ENCODE peak calls at places on chromosomes 3 and 15, in ten cellular contexts. One of them, this sample, is unnamed.

GRCh38 chr3:184005981-184006507 is 11.6 kb downstream of the ABCC5 start:
- DNase-seq in activated CD4-positive, alpha-beta T cell treated with anti-CD3 and anti-CD28 coated beads, Interleukin-2, amount 50 U/mL, for 48 hours: peak; percentile 4
- DNase-seq in occipital lobe: no peak
- DNase-seq in ELF-1: peak; percentile 64
- DNase-seq in retinal pigment epithelial cell: peak; percentile 87
- DNase-seq in activated T-helper 1 cell treated with anti-CD3 and anti-CD28 coated beads, Interleukin-12 subunit alpha, Interleukin-12 subunit beta, Interleukin-2, Interleukin-4 antibody, amounts not matched to agents 30 ng/mL and 10 ng/mL and 1 ng/mL, durations not matched to agents 14 hours and 24 hours and 36 hours: no peak
- DNase-seq in aorta: peak; percentile 74
- DNase-seq in AG08396: peak; percentile 26
- DNase-seq in glutamatergic neuron: no peak
- DNase-seq in T-helper 1 cell: no peak
- DNase-seq in this sample: peak; percentile 51

GRCh38 chr3:186360779-186361178 is 1.3 kb downstream of the DGKG start:
- DNase-seq in retinal pigment epithelial cell: no peak
- DNase-seq in occipital lobe: no peak
- DNase-seq in AG08396: no peak
- DNase-seq in glutamatergic neuron: peak; percentile 73
- DNase-seq in ELF-1: peak; percentile 26
- DNase-seq in activated T-helper 1 cell treated with anti-CD3 and anti-CD28 coated beads, Interleukin-12 subunit alpha, Interleukin-12 subunit beta, Interleukin-2, Interleukin-4 antibody, amounts not matched to agents 30 ng/mL and 10 ng/mL and 1 ng/mL, durations not matched to agents 14 hours and 24 hours and 36 hours: no peak
- DNase-seq in activated CD4-positive, alpha-beta T cell treated with anti-CD3 and anti-CD28 coated beads, Interleukin-2, amount 50 U/mL, for 48 hours: no peak
- DNase-seq in aorta: peak; percentile 51
- DNase-seq in T-helper 1 cell: no peak
- DNase-seq in this sample: no peak

GRCh38 chr15:38603271-38603670 is 38.7 kb upstream of the RASGRP1 start:
- DNase-seq in glutamatergic neuron: no peak
- DNase-seq in aorta: no peak
- DNase-seq in occipital lobe: no peak
- DNase-seq in AG08396: no peak
- DNase-seq in ELF-1: peak; percentile 14
- DNase-seq in activated T-helper 1 cell treated with anti-CD3 and anti-CD28 coated beads, Interleukin-12 subunit alpha, Interleukin-12 subunit beta, Interleukin-2, Interleukin-4 antibody, amounts not matched to agents 30 ng/mL and 10 ng/mL and 1 ng/mL, durations not matched to agents 14 hours and 24 hours and 36 hours: no peak
- DNase-seq in T-helper 1 cell: no peak
- DNase-seq in retinal pigment epithelial cell: no peak
- DNase-seq in activated CD4-positive, alpha-beta T cell treated with anti-CD3 and anti-CD28 coated beads, Interleukin-2, amount 50 U/mL, for 48 hours: no peak
- DNase-seq in this sample: no peak

GRCh38 chr3:156674911-156675743 is 737 bp downstream of the TIPARP start:
- DNase-seq in retinal pigment epithelial cell: no peak
- DNase-seq in occipital lobe: peak; percentile 25
- DNase-seq in AG08396: peak; percentile 64
- DNase-seq in ELF-1: peak; percentile 64
- DNase-seq in T-helper 1 cell: peak; percentile 11
- DNase-seq in aorta: peak; percentile 85
- DNase-seq in activated CD4-positive, alpha-beta T cell treated with anti-CD3 and anti-CD28 coated beads, Interleukin-2, amount 50 U/mL, for 48 hours: peak; percentile 51
- DNase-seq in glutamatergic neuron: peak; percentile 72
- DNase-seq in activated T-helper 1 cell treated with anti-CD3 and anti-CD28 coated beads, Interleukin-12 subunit alpha, Interleukin-12 subunit beta, Interleukin-2, Interleukin-4 antibody, amounts not matched to agents 30 ng/mL and 10 ng/mL and 1 ng/mL, durations not matched to agents 14 hours and 24 hours and 36 hours: peak; percentile 47
- DNase-seq in this sample: peak; percentile 74

GRCh38 chr3:114093596-114093995 is 37.1 kb downstream of the QTRT2 start:
- DNase-seq in aorta: peak; percentile 55
- DNase-seq in ELF-1: no peak
- DNase-seq in retinal pigment epithelial cell: peak; percentile 29
- DNase-seq in AG08396: peak; percentile 74
- DNase-seq in glutamatergic neuron: no peak
- DNase-seq in activated T-helper 1 cell treated with anti-CD3 and anti-CD28 coated beads, Interleukin-12 subunit alpha, Interleukin-12 subunit beta, Interleukin-2, Interleukin-4 antibody, amounts not matched to agents 30 ng/mL and 10 ng/mL and 1 ng/mL, durations not matched to agents 14 hours and 24 hours and 36 hours: no peak
- DNase-seq in activated CD4-positive, alpha-beta T cell treated with anti-CD3 and anti-CD28 coated beads, Interleukin-2, amount 50 U/mL, for 48 hours: no peak
- DNase-seq in T-helper 1 cell: no peak
- DNase-seq in occipital lobe: no peak
- DNase-seq in this sample: peak; percentile 61

GRCh38 chr15:98951004-98951403 is 56.6 kb downstream of the PGPEP1L start:
- DNase-seq in aorta: no peak
- DNase-seq in retinal pigment epithelial cell: no peak
- DNase-seq in glutamatergic neuron: no peak
- DNase-seq in activated CD4-positive, alpha-beta T cell treated with anti-CD3 and anti-CD28 coated beads, Interleukin-2, amount 50 U/mL, for 48 hours: no peak
- DNase-seq in ELF-1: no peak
- DNase-seq in activated T-helper 1 cell treated with anti-CD3 and anti-CD28 coated beads, Interleukin-12 subunit alpha, Interleukin-12 subunit beta, Interleukin-2, Interleukin-4 antibody, amounts not matched to agents 30 ng/mL and 10 ng/mL and 1 ng/mL, durations not matched to agents 14 hours and 24 hours and 36 hours: no peak
- DNase-seq in AG08396: no peak
- DNase-seq in occipital lobe: no peak
- DNase-seq in T-helper 1 cell: no peak
- DNase-seq in this sample: no peak

GRCh38 chr3:64166584-64167155 is 58.6 kb downstream of the PRICKLE2 start:
- DNase-seq in T-helper 1 cell: no peak
- DNase-seq in activated CD4-positive, alpha-beta T cell treated with anti-CD3 and anti-CD28 coated beads, Interleukin-2, amount 50 U/mL, for 48 hours: no peak
- DNase-seq in AG08396: no peak
- DNase-seq in ELF-1: peak; percentile 86
- DNase-seq in glutamatergic neuron: no peak
- DNase-seq in aorta: no peak
- DNase-seq in occipital lobe: no peak
- DNase-seq in retinal pigment epithelial cell: no peak
- DNase-seq in activated T-helper 1 cell treated with anti-CD3 and anti-CD28 coated beads, Interleukin-12 subunit alpha, Interleukin-12 subunit beta, Interleukin-2, Interleukin-4 antibody, amounts not matched to agents 30 ng/mL and 10 ng/mL and 1 ng/mL, durations not matched to agents 14 hours and 24 hours and 36 hours: no peak
- DNase-seq in this sample: no peak

GRCh38 chr3:51622868-51623267 is 48.2 kb upstream of the TEX264 start:
- DNase-seq in ELF-1: no peak
- DNase-seq in AG08396: no peak
- DNase-seq in retinal pigment epithelial cell: no peak
- DNase-seq in glutamatergic neuron: no peak
- DNase-seq in aorta: no peak
- DNase-seq in activated T-helper 1 cell treated with anti-CD3 and anti-CD28 coated beads, Interleukin-12 subunit alpha, Interleukin-12 subunit beta, Interleukin-2, Interleukin-4 antibody, amounts not matched to agents 30 ng/mL and 10 ng/mL and 1 ng/mL, durations not matched to agents 14 hours and 24 hours and 36 hours: no peak
- DNase-seq in T-helper 1 cell: no peak
- DNase-seq in activated CD4-positive, alpha-beta T cell treated with anti-CD3 and anti-CD28 coated beads, Interleukin-2, amount 50 U/mL, for 48 hours: no peak
- DNase-seq in occipital lobe: peak; percentile 60
- DNase-seq in this sample: no peak

GRCh38 chr3:125310623-125311076 is 64.5 kb downstream of the ZNF148 start:
- DNase-seq in ELF-1: no peak
- DNase-seq in glutamatergic neuron: no peak
- DNase-seq in retinal pigment epithelial cell: no peak
- DNase-seq in occipital lobe: no peak
- DNase-seq in AG08396: no peak
- DNase-seq in activated CD4-positive, alpha-beta T cell treated with anti-CD3 and anti-CD28 coated beads, Interleukin-2, amount 50 U/mL, for 48 hours: peak; percentile 45
- DNase-seq in T-helper 1 cell: no peak
- DNase-seq in aorta: no peak
- DNase-seq in activated T-helper 1 cell treated with anti-CD3 and anti-CD28 coated beads, Interleukin-12 subunit alpha, Interleukin-12 subunit beta, Interleukin-2, Interleukin-4 antibody, amounts not matched to agents 30 ng/mL and 10 ng/mL and 1 ng/mL, durations not matched to agents 14 hours and 24 hours and 36 hours: peak; percentile 47
- DNase-seq in this sample: peak; percentile 73

GRCh38 chr3:129592362-129593150 is 13.9 kb downstream of the PLXND1 start:
- DNase-seq in ELF-1: peak; percentile 51
- DNase-seq in glutamatergic neuron: peak; percentile 64
- DNase-seq in retinal pigment epithelial cell: no peak
- DNase-seq in T-helper 1 cell: no peak
- DNase-seq in AG08396: no peak
- DNase-seq in activated CD4-positive, alpha-beta T cell treated with anti-CD3 and anti-CD28 coated beads, Interleukin-2, amount 50 U/mL, for 48 hours: no peak
- DNase-seq in aorta: peak; percentile 93
- DNase-seq in activated T-helper 1 cell treated with anti-CD3 and anti-CD28 coated beads, Interleukin-12 subunit alpha, Interleukin-12 subunit beta, Interleukin-2, Interleukin-4 antibody, amounts not matched to agents 30 ng/mL and 10 ng/mL and 1 ng/mL, durations not matched to agents 14 hours and 24 hours and 36 hours: no peak
- DNase-seq in occipital lobe: peak; percentile 25
- DNase-seq in this sample: no peak

GRCh38 chr3:120489421-120489820 is 38.6 kb upstream of the FSTL1 start:
- DNase-seq in AG08396: no peak
- DNase-seq in retinal pigment epithelial cell: no peak
- DNase-seq in aorta: no peak
- DNase-seq in glutamatergic neuron: no peak
- DNase-seq in activated T-helper 1 cell treated with anti-CD3 and anti-CD28 coated beads, Interleukin-12 subunit alpha, Interleukin-12 subunit beta, Interleukin-2, Interleukin-4 antibody, amounts not matched to agents 30 ng/mL and 10 ng/mL and 1 ng/mL, durations not matched to agents 14 hours and 24 hours and 36 hours: no peak
- DNase-seq in occipital lobe: no peak
- DNase-seq in activated CD4-positive, alpha-beta T cell treated with anti-CD3 and anti-CD28 coated beads, Interleukin-2, amount 50 U/mL, for 48 hours: no peak
- DNase-seq in T-helper 1 cell: no peak
- DNase-seq in ELF-1: no peak
- DNase-seq in this sample: no peak

GRCh38 chr15:66894363-66894762 is 171.0 kb upstream of the SMAD3 start:
- DNase-seq in ELF-1: no peak
- DNase-seq in AG08396: no peak
- DNase-seq in activated T-helper 1 cell treated with anti-CD3 and anti-CD28 coated beads, Interleukin-12 subunit alpha, Interleukin-12 subunit beta, Interleukin-2, Interleukin-4 antibody, amounts not matched to agents 30 ng/mL and 10 ng/mL and 1 ng/mL, durations not matched to agents 14 hours and 24 hours and 36 hours: no peak
- DNase-seq in occipital lobe: no peak
- DNase-seq in T-helper 1 cell: no peak
- DNase-seq in glutamatergic neuron: no peak
- DNase-seq in retinal pigment epithelial cell: no peak
- DNase-seq in activated CD4-positive, alpha-beta T cell treated with anti-CD3 and anti-CD28 coated beads, Interleukin-2, amount 50 U/mL, for 48 hours: no peak
- DNase-seq in aorta: no peak
- DNase-seq in this sample: no peak

GRCh38 chr3:100893590-100893989 is 99.6 kb downstream of the ABI3BP start:
- DNase-seq in AG08396: peak; percentile 34
- DNase-seq in glutamatergic neuron: peak; percentile 24
- DNase-seq in activated T-helper 1 cell treated with anti-CD3 and anti-CD28 coated beads, Interleukin-12 subunit alpha, Interleukin-12 subunit beta, Interleukin-2, Interleukin-4 antibody, amounts not matched to agents 30 ng/mL and 10 ng/mL and 1 ng/mL, durations not matched to agents 14 hours and 24 hours and 36 hours: no peak
- DNase-seq in aorta: peak; percentile 51
- DNase-seq in activated CD4-positive, alpha-beta T cell treated with anti-CD3 and anti-CD28 coated beads, Interleukin-2, amount 50 U/mL, for 48 hours: no peak
- DNase-seq in occipital lobe: no peak
- DNase-seq in retinal pigment epithelial cell: no peak
- DNase-seq in T-helper 1 cell: no peak
- DNase-seq in ELF-1: peak; percentile 30
- DNase-seq in this sample: peak; percentile 37

GRCh38 chr15:101000271-101000681 is 81.1 kb downstream of the LRRK1 start:
- DNase-seq in ELF-1: peak; percentile 19
- DNase-seq in glutamatergic neuron: no peak
- DNase-seq in aorta: no peak
- DNase-seq in retinal pigment epithelial cell: no peak
- DNase-seq in AG08396: no peak
- DNase-seq in activated T-helper 1 cell treated with anti-CD3 and anti-CD28 coated beads, Interleukin-12 subunit alpha, Interleukin-12 subunit beta, Interleukin-2, Interleukin-4 antibody, amounts not matched to agents 30 ng/mL and 10 ng/mL and 1 ng/mL, durations not matched to agents 14 hours and 24 hours and 36 hours: no peak
- DNase-seq in occipital lobe: no peak
- DNase-seq in T-helper 1 cell: no peak
- DNase-seq in activated CD4-positive, alpha-beta T cell treated with anti-CD3 and anti-CD28 coated beads, Interleukin-2, amount 50 U/mL, for 48 hours: no peak
- DNase-seq in this sample: peak; percentile 17

GRCh38 chr3:104920512-104920911 is 446.2 kb upstream of the ALCAM start:
- DNase-seq in aorta: no peak
- DNase-seq in glutamatergic neuron: no peak
- DNase-seq in occipital lobe: no peak
- DNase-seq in T-helper 1 cell: no peak
- DNase-seq in retinal pigment epithelial cell: no peak
- DNase-seq in AG08396: no peak
- DNase-seq in ELF-1: no peak
- DNase-seq in activated T-helper 1 cell treated with anti-CD3 and anti-CD28 coated beads, Interleukin-12 subunit alpha, Interleukin-12 subunit beta, Interleukin-2, Interleukin-4 antibody, amounts not matched to agents 30 ng/mL and 10 ng/mL and 1 ng/mL, durations not matched to agents 14 hours and 24 hours and 36 hours: no peak
- DNase-seq in activated CD4-positive, alpha-beta T cell treated with anti-CD3 and anti-CD28 coated beads, Interleukin-2, amount 50 U/mL, for 48 hours: no peak
- DNase-seq in this sample: no peak

GRCh38 chr3:10702961-10703740 is 112.9 kb upstream of the SLC6A11 start:
- DNase-seq in aorta: no peak
- DNase-seq in AG08396: peak; percentile 38
- DNase-seq in activated T-helper 1 cell treated with anti-CD3 and anti-CD28 coated beads, Interleukin-12 subunit alpha, Interleukin-12 subunit beta, Interleukin-2, Interleukin-4 antibody, amounts not matched to agents 30 ng/mL and 10 ng/mL and 1 ng/mL, durations not matched to agents 14 hours and 24 hours and 36 hours: no peak
- DNase-seq in occipital lobe: peak; percentile 75
- DNase-seq in ELF-1: peak; percentile 77
- DNase-seq in glutamatergic neuron: peak; percentile 79
- DNase-seq in retinal pigment epithelial cell: no peak
- DNase-seq in activated CD4-positive, alpha-beta T cell treated with anti-CD3 and anti-CD28 coated beads, Interleukin-2, amount 50 U/mL, for 48 hours: peak; percentile 31
- DNase-seq in T-helper 1 cell: no peak
- DNase-seq in this sample: peak; percentile 33

GRCh38 chr3:49867871-49868321 is 1.8 kb downstream of the CAMKV start:
- DNase-seq in activated T-helper 1 cell treated with anti-CD3 and anti-CD28 coated beads, Interleukin-12 subunit alpha, Interleukin-12 subunit beta, Interleukin-2, Interleukin-4 antibody, amounts not matched to agents 30 ng/mL and 10 ng/mL and 1 ng/mL, durations not matched to agents 14 hours and 24 hours and 36 hours: no peak
- DNase-seq in glutamatergic neuron: peak; percentile 83
- DNase-seq in retinal pigment epithelial cell: no peak
- DNase-seq in T-helper 1 cell: no peak
- DNase-seq in ELF-1: peak; percentile 81
- DNase-seq in occipital lobe: no peak
- DNase-seq in aorta: no peak
- DNase-seq in AG08396: peak; percentile 63
- DNase-seq in activated CD4-positive, alpha-beta T cell treated with anti-CD3 and anti-CD28 coated beads, Interleukin-2, amount 50 U/mL, for 48 hours: no peak
- DNase-seq in this sample: peak; percentile 27

GRCh38 chr3:71111784-71112440 is 471.6 kb downstream of the FOXP1 start:
- DNase-seq in activated CD4-positive, alpha-beta T cell treated with anti-CD3 and anti-CD28 coated beads, Interleukin-2, amount 50 U/mL, for 48 hours: no peak
- DNase-seq in T-helper 1 cell: no peak
- DNase-seq in retinal pigment epithelial cell: no peak
- DNase-seq in activated T-helper 1 cell treated with anti-CD3 and anti-CD28 coated beads, Interleukin-12 subunit alpha, Interleukin-12 subunit beta, Interleukin-2, Interleukin-4 antibody, amounts not matched to agents 30 ng/mL and 10 ng/mL and 1 ng/mL, durations not matched to agents 14 hours and 24 hours and 36 hours: no peak
- DNase-seq in aorta: no peak
- DNase-seq in occipital lobe: no peak
- DNase-seq in glutamatergic neuron: no peak
- DNase-seq in ELF-1: no peak
- DNase-seq in AG08396: peak; percentile 58
- DNase-seq in this sample: peak; percentile 84

GRCh38 chr15:79886119-79886518 is 10.7 kb downstream of the MTHFS start:
- DNase-seq in T-helper 1 cell: no peak
- DNase-seq in activated T-helper 1 cell treated with anti-CD3 and anti-CD28 coated beads, Interleukin-12 subunit alpha, Interleukin-12 subunit beta, Interleukin-2, Interleukin-4 antibody, amounts not matched to agents 30 ng/mL and 10 ng/mL and 1 ng/mL, durations not matched to agents 14 hours and 24 hours and 36 hours: no peak
- DNase-seq in aorta: no peak
- DNase-seq in glutamatergic neuron: no peak
- DNase-seq in AG08396: no peak
- DNase-seq in ELF-1: no peak
- DNase-seq in activated CD4-positive, alpha-beta T cell treated with anti-CD3 and anti-CD28 coated beads, Interleukin-2, amount 50 U/mL, for 48 hours: no peak
- DNase-seq in occipital lobe: no peak
- DNase-seq in retinal pigment epithelial cell: no peak
- DNase-seq in this sample: no peak

GRCh38 chr3:64316971-64317370 is 91.7 kb upstream of the PRICKLE2 start:
- DNase-seq in activated T-helper 1 cell treated with anti-CD3 and anti-CD28 coated beads, Interleukin-12 subunit alpha, Interleukin-12 subunit beta, Interleukin-2, Interleukin-4 antibody, amounts not matched to agents 30 ng/mL and 10 ng/mL and 1 ng/mL, durations not matched to agents 14 hours and 24 hours and 36 hours: no peak
- DNase-seq in activated CD4-positive, alpha-beta T cell treated with anti-CD3 and anti-CD28 coated beads, Interleukin-2, amount 50 U/mL, for 48 hours: no peak
- DNase-seq in occipital lobe: no peak
- DNase-seq in ELF-1: no peak
- DNase-seq in T-helper 1 cell: no peak
- DNase-seq in AG08396: no peak
- DNase-seq in aorta: no peak
- DNase-seq in glutamatergic neuron: no peak
- DNase-seq in retinal pigment epithelial cell: no peak
- DNase-seq in this sample: peak; percentile 21

GRCh38 chr15:34610388-34610787 is 26.9 kb upstream of the GOLGA8B start:
- DNase-seq in ELF-1: no peak
- DNase-seq in activated CD4-positive, alpha-beta T cell treated with anti-CD3 and anti-CD28 coated beads, Interleukin-2, amount 50 U/mL, for 48 hours: no peak
- DNase-seq in glutamatergic neuron: no peak
- DNase-seq in aorta: no peak
- DNase-seq in AG08396: no peak
- DNase-seq in activated T-helper 1 cell treated with anti-CD3 and anti-CD28 coated beads, Interleukin-12 subunit alpha, Interleukin-12 subunit beta, Interleukin-2, Interleukin-4 antibody, amounts not matched to agents 30 ng/mL and 10 ng/mL and 1 ng/mL, durations not matched to agents 14 hours and 24 hours and 36 hours: no peak
- DNase-seq in retinal pigment epithelial cell: no peak
- DNase-seq in occipital lobe: no peak
- DNase-seq in T-helper 1 cell: no peak
- DNase-seq in this sample: no peak

GRCh38 chr3:16511561-16512434 is 1.7 kb downstream of the RFTN1 start:
- DNase-seq in ELF-1: no peak
- DNase-seq in glutamatergic neuron: no peak
- DNase-seq in activated T-helper 1 cell treated with anti-CD3 and anti-CD28 coated beads, Interleukin-12 subunit alpha, Interleukin-12 subunit beta, Interleukin-2, Interleukin-4 antibody, amounts not matched to agents 30 ng/mL and 10 ng/mL and 1 ng/mL, durations not matched to agents 14 hours and 24 hours and 36 hours: peak; percentile 79
- DNase-seq in occipital lobe: no peak
- DNase-seq in aorta: peak; percentile 86
- DNase-seq in activated CD4-positive, alpha-beta T cell treated with anti-CD3 and anti-CD28 coated beads, Interleukin-2, amount 50 U/mL, for 48 hours: peak; percentile 78
- DNase-seq in AG08396: peak; percentile 75
- DNase-seq in retinal pigment epithelial cell: peak; percentile 55
- DNase-seq in T-helper 1 cell: peak; percentile 11
- DNase-seq in this sample: peak; percentile 81

GRCh38 chr15:26235864-26236263 is 372.7 kb upstream of the ATP10A start:
- DNase-seq in activated T-helper 1 cell treated with anti-CD3 and anti-CD28 coated beads, Interleukin-12 subunit alpha, Interleukin-12 subunit beta, Interleukin-2, Interleukin-4 antibody, amounts not matched to agents 30 ng/mL and 10 ng/mL and 1 ng/mL, durations not matched to agents 14 hours and 24 hours and 36 hours: no peak
- DNase-seq in retinal pigment epithelial cell: no peak
- DNase-seq in aorta: no peak
- DNase-seq in glutamatergic neuron: no peak
- DNase-seq in ELF-1: no peak
- DNase-seq in T-helper 1 cell: no peak
- DNase-seq in activated CD4-positive, alpha-beta T cell treated with anti-CD3 and anti-CD28 coated beads, Interleukin-2, amount 50 U/mL, for 48 hours: no peak
- DNase-seq in occipital lobe: no peak
- DNase-seq in AG08396: no peak
- DNase-seq in this sample: no peak

GRCh38 chr3:59726279-59726678 is 676.5 kb upstream of the CFAP20DC start:
- DNase-seq in aorta: no peak
- DNase-seq in ELF-1: no peak
- DNase-seq in retinal pigment epithelial cell: no peak
- DNase-seq in activated T-helper 1 cell treated with anti-CD3 and anti-CD28 coated beads, Interleukin-12 subunit alpha, Interleukin-12 subunit beta, Interleukin-2, Interleukin-4 antibody, amounts not matched to agents 30 ng/mL and 10 ng/mL and 1 ng/mL, durations not matched to agents 14 hours and 24 hours and 36 hours: peak; percentile 9
- DNase-seq in AG08396: no peak
- DNase-seq in activated CD4-positive, alpha-beta T cell treated with anti-CD3 and anti-CD28 coated beads, Interleukin-2, amount 50 U/mL, for 48 hours: no peak
- DNase-seq in glutamatergic neuron: no peak
- DNase-seq in occipital lobe: no peak
- DNase-seq in T-helper 1 cell: no peak
- DNase-seq in this sample: no peak

GRCh38 chr3:125008766-125009165 is 47.0 kb downstream of the HEG1 start:
- DNase-seq in activated T-helper 1 cell treated with anti-CD3 and anti-CD28 coated beads, Interleukin-12 subunit alpha, Interleukin-12 subunit beta, Interleukin-2, Interleukin-4 antibody, amounts not matched to agents 30 ng/mL and 10 ng/mL and 1 ng/mL, durations not matched to agents 14 hours and 24 hours and 36 hours: no peak
- DNase-seq in T-helper 1 cell: no peak
- DNase-seq in glutamatergic neuron: no peak
- DNase-seq in ELF-1: no peak
- DNase-seq in AG08396: no peak
- DNase-seq in aorta: no peak
- DNase-seq in occipital lobe: no peak
- DNase-seq in activated CD4-positive, alpha-beta T cell treated with anti-CD3 and anti-CD28 coated beads, Interleukin-2, amount 50 U/mL, for 48 hours: no peak
- DNase-seq in retinal pigment epithelial cell: no peak
- DNase-seq in this sample: no peak

GRCh38 chr3:196274585-196274984 is 12.9 kb downstream of the PCYT1A start:
- DNase-seq in ELF-1: no peak
- DNase-seq in AG08396: no peak
- DNase-seq in aorta: no peak
- DNase-seq in occipital lobe: no peak
- DNase-seq in retinal pigment epithelial cell: no peak
- DNase-seq in activated T-helper 1 cell treated with anti-CD3 and anti-CD28 coated beads, Interleukin-12 subunit alpha, Interleukin-12 subunit beta, Interleukin-2, Interleukin-4 antibody, amounts not matched to agents 30 ng/mL and 10 ng/mL and 1 ng/mL, durations not matched to agents 14 hours and 24 hours and 36 hours: peak; percentile 78
- DNase-seq in glutamatergic neuron: no peak
- DNase-seq in T-helper 1 cell: no peak
- DNase-seq in activated CD4-positive, alpha-beta T cell treated with anti-CD3 and anti-CD28 coated beads, Interleukin-2, amount 50 U/mL, for 48 hours: peak; percentile 52
- DNase-seq in this sample: no peak

GRCh38 chr3:37833790-37834189 is 27.9 kb upstream of the CTDSPL start:
- DNase-seq in AG08396: no peak
- DNase-seq in aorta: no peak
- DNase-seq in retinal pigment epithelial cell: no peak
- DNase-seq in activated CD4-positive, alpha-beta T cell treated with anti-CD3 and anti-CD28 coated beads, Interleukin-2, amount 50 U/mL, for 48 hours: no peak
- DNase-seq in glutamatergic neuron: no peak
- DNase-seq in occipital lobe: no peak
- DNase-seq in T-helper 1 cell: no peak
- DNase-seq in activated T-helper 1 cell treated with anti-CD3 and anti-CD28 coated beads, Interleukin-12 subunit alpha, Interleukin-12 subunit beta, Interleukin-2, Interleukin-4 antibody, amounts not matched to agents 30 ng/mL and 10 ng/mL and 1 ng/mL, durations not matched to agents 14 hours and 24 hours and 36 hours: no peak
- DNase-seq in ELF-1: no peak
- DNase-seq in this sample: no peak

GRCh38 chr15:86040360-86041095 is 39.1 kb upstream of the AGBL1 start:
- DNase-seq in retinal pigment epithelial cell: no peak
- DNase-seq in ELF-1: no peak
- DNase-seq in activated T-helper 1 cell treated with anti-CD3 and anti-CD28 coated beads, Interleukin-12 subunit alpha, Interleukin-12 subunit beta, Interleukin-2, Interleukin-4 antibody, amounts not matched to agents 30 ng/mL and 10 ng/mL and 1 ng/mL, durations not matched to agents 14 hours and 24 hours and 36 hours: no peak
- DNase-seq in T-helper 1 cell: no peak
- DNase-seq in aorta: no peak
- DNase-seq in glutamatergic neuron: no peak
- DNase-seq in activated CD4-positive, alpha-beta T cell treated with anti-CD3 and anti-CD28 coated beads, Interleukin-2, amount 50 U/mL, for 48 hours: no peak
- DNase-seq in occipital lobe: no peak
- DNase-seq in AG08396: no peak
- DNase-seq in this sample: no peak